ENCODE peak calls at places on chromosomes 5 and 9, in eight cellular contexts. One of them, this sample, is unnamed.
A peak's percentile ranks its signal among the peaks of the same experiment; 100 is the strongest.

GRCh38 chr5:143060018-143060417 is 289.8 kb downstream of the ARHGAP26 start:
- DNase-seq in effector CD8-positive, alpha-beta T cell: no peak
- DNase-seq in Kasumi-1: no peak
- DNase-seq in GM18507: no peak
- DNase-seq in mucosa of gallbladder: no peak
- DNase-seq in heart left ventricle: no peak
- DNase-seq in cardiac muscle cell: no peak
- DNase-seq in CMK: no peak
- DNase-seq in this sample: no peak

GRCh38 chr5:14790220-14790619 is 81.4 kb downstream of the ANKH start:
- DNase-seq in effector CD8-positive, alpha-beta T cell: no peak
- DNase-seq in Kasumi-1: peak; percentile 29
- DNase-seq in GM18507: no peak
- DNase-seq in mucosa of gallbladder: no peak
- DNase-seq in heart left ventricle: no peak
- DNase-seq in cardiac muscle cell: peak; percentile 45
- DNase-seq in CMK: no peak
- DNase-seq in this sample: no peak

GRCh38 chr9:2613730-2614271 is 7.8 kb upstream of the VLDLR start:
- DNase-seq in effector CD8-positive, alpha-beta T cell: no peak
- DNase-seq in Kasumi-1: no peak
- DNase-seq in GM18507: no peak
- DNase-seq in mucosa of gallbladder: no peak
- DNase-seq in heart left ventricle: peak; percentile 63
- DNase-seq in cardiac muscle cell: no peak
- DNase-seq in CMK: no peak
- DNase-seq in this sample: no peak

GRCh38 chr5:65821966-65822365 is 100.0 kb downstream of the NLN start:
- DNase-seq in effector CD8-positive, alpha-beta T cell: no peak
- DNase-seq in Kasumi-1: no peak
- DNase-seq in GM18507: no peak
- DNase-seq in mucosa of gallbladder: no peak
- DNase-seq in heart left ventricle: no peak
- DNase-seq in cardiac muscle cell: no peak
- DNase-seq in CMK: no peak
- DNase-seq in this sample: no peak

GRCh38 chr5:172533058-172533398 is 78.7 kb upstream of the SH3PXD2B start:
- DNase-seq in effector CD8-positive, alpha-beta T cell: no peak
- DNase-seq in Kasumi-1: no peak
- DNase-seq in GM18507: no peak
- DNase-seq in mucosa of gallbladder: no peak
- DNase-seq in heart left ventricle: no peak
- DNase-seq in cardiac muscle cell: no peak
- DNase-seq in CMK: no peak
- DNase-seq in this sample: no peak

GRCh38 chr5:168766038-168766700 is 187.0 kb upstream of the PANK3 start:
- DNase-seq in effector CD8-positive, alpha-beta T cell: no peak
- DNase-seq in Kasumi-1: no peak
- DNase-seq in GM18507: no peak
- DNase-seq in mucosa of gallbladder: no peak
- DNase-seq in heart left ventricle: no peak
- DNase-seq in cardiac muscle cell: no peak
- DNase-seq in CMK: no peak
- DNase-seq in this sample: no peak

GRCh38 chr9:127754761-127755557 is 19.9 kb upstream of the TOR2A start:
- DNase-seq in effector CD8-positive, alpha-beta T cell: no peak
- DNase-seq in Kasumi-1: no peak
- DNase-seq in GM18507: no peak
- DNase-seq in mucosa of gallbladder: no peak
- DNase-seq in heart left ventricle: no peak
- DNase-seq in cardiac muscle cell: no peak
- DNase-seq in CMK: no peak
- DNase-seq in this sample: no peak

GRCh38 chr9:109453210-109453842 is 44.8 kb downstream of the PTPN3 start:
- DNase-seq in effector CD8-positive, alpha-beta T cell: no peak
- DNase-seq in Kasumi-1: no peak
- DNase-seq in GM18507: no peak
- DNase-seq in mucosa of gallbladder: peak; percentile 14
- DNase-seq in heart left ventricle: no peak
- DNase-seq in cardiac muscle cell: peak; percentile 87
- DNase-seq in CMK: no peak
- DNase-seq in this sample: no peak

GRCh38 chr5:175861337-175862130 is 9.8 kb upstream of the CPLX2 start:
- DNase-seq in effector CD8-positive, alpha-beta T cell: no peak
- DNase-seq in Kasumi-1: no peak
- DNase-seq in GM18507: no peak
- DNase-seq in mucosa of gallbladder: peak; percentile 44
- DNase-seq in heart left ventricle: no peak
- DNase-seq in cardiac muscle cell: no peak
- DNase-seq in CMK: no peak
- DNase-seq in this sample: no peak

GRCh38 chr9:111613436-111614040 is 14.1 kb upstream of the PTGR1 start:
- DNase-seq in effector CD8-positive, alpha-beta T cell: no peak
- DNase-seq in Kasumi-1: no peak
- DNase-seq in GM18507: no peak
- DNase-seq in mucosa of gallbladder: peak; percentile 51
- DNase-seq in heart left ventricle: no peak
- DNase-seq in cardiac muscle cell: no peak
- DNase-seq in CMK: no peak
- DNase-seq in this sample: no peak

GRCh38 chr9:72954431-72955420 is 1.9 kb upstream of the ALDH1A1 start:
- DNase-seq in effector CD8-positive, alpha-beta T cell: no peak
- DNase-seq in Kasumi-1: no peak
- DNase-seq in GM18507: no peak
- DNase-seq in mucosa of gallbladder: no peak
- DNase-seq in heart left ventricle: peak; percentile 30
- DNase-seq in cardiac muscle cell: peak; percentile 57
- DNase-seq in CMK: no peak
- DNase-seq in this sample: no peak

GRCh38 chr9:89149726-89150125 is 28.9 kb downstream of the SHC3 start:
- DNase-seq in effector CD8-positive, alpha-beta T cell: no peak
- DNase-seq in Kasumi-1: no peak
- DNase-seq in GM18507: no peak
- DNase-seq in mucosa of gallbladder: no peak
- DNase-seq in heart left ventricle: no peak
- DNase-seq in cardiac muscle cell: peak; percentile 57
- DNase-seq in CMK: no peak
- DNase-seq in this sample: no peak

GRCh38 chr9:115413304-115413703 is 295.3 kb upstream of the TNC start:
- DNase-seq in effector CD8-positive, alpha-beta T cell: no peak
- DNase-seq in Kasumi-1: no peak
- DNase-seq in GM18507: no peak
- DNase-seq in mucosa of gallbladder: no peak
- DNase-seq in heart left ventricle: no peak
- DNase-seq in cardiac muscle cell: no peak
- DNase-seq in CMK: no peak
- DNase-seq in this sample: no peak

GRCh38 chr5:52825826-52826225 is 38.1 kb downstream of the ITGA1 start:
- DNase-seq in effector CD8-positive, alpha-beta T cell: no peak
- DNase-seq in Kasumi-1: no peak
- DNase-seq in GM18507: peak; percentile 0
- DNase-seq in mucosa of gallbladder: no peak
- DNase-seq in heart left ventricle: no peak
- DNase-seq in cardiac muscle cell: no peak
- DNase-seq in CMK: peak; percentile 94
- DNase-seq in this sample: no peak

GRCh38 chr5:93162201-93162654 is 418.8 kb downstream of the NR2F1-AS1 start:
- DNase-seq in effector CD8-positive, alpha-beta T cell: no peak
- DNase-seq in Kasumi-1: no peak
- DNase-seq in GM18507: no peak
- DNase-seq in mucosa of gallbladder: no peak
- DNase-seq in heart left ventricle: no peak
- DNase-seq in cardiac muscle cell: peak; percentile 37
- DNase-seq in CMK: no peak
- DNase-seq in this sample: no peak

GRCh38 chr9:100098241-100098886 is 436 bp downstream of the ERP44 start:
- DNase-seq in effector CD8-positive, alpha-beta T cell: peak; percentile 28
- DNase-seq in Kasumi-1: peak; percentile 67
- DNase-seq in GM18507: no peak
- DNase-seq in mucosa of gallbladder: peak; percentile 61
- DNase-seq in heart left ventricle: peak; percentile 48
- DNase-seq in cardiac muscle cell: peak; percentile 38
- DNase-seq in CMK: no peak
- DNase-seq in this sample: peak; percentile 45

GRCh38 chr5:168424506-168425298 is 61.6 kb upstream of the RARS1 start:
- DNase-seq in effector CD8-positive, alpha-beta T cell: no peak
- DNase-seq in Kasumi-1: no peak
- DNase-seq in GM18507: no peak
- DNase-seq in mucosa of gallbladder: no peak
- DNase-seq in heart left ventricle: no peak
- DNase-seq in cardiac muscle cell: peak; percentile 74
- DNase-seq in CMK: no peak
- DNase-seq in this sample: no peak

GRCh38 chr9:125160750-125161149 is 17.4 kb upstream of the SCAI start:
- DNase-seq in effector CD8-positive, alpha-beta T cell: no peak
- DNase-seq in Kasumi-1: no peak
- DNase-seq in GM18507: no peak
- DNase-seq in mucosa of gallbladder: no peak
- DNase-seq in heart left ventricle: no peak
- DNase-seq in cardiac muscle cell: no peak
- DNase-seq in CMK: no peak
- DNase-seq in this sample: no peak

GRCh38 chr9:131502781-131503625 is at the start of gene POMT1:
- DNase-seq in effector CD8-positive, alpha-beta T cell: peak; percentile 84
- DNase-seq in Kasumi-1: peak; percentile 77
- DNase-seq in GM18507: peak; percentile 99
- DNase-seq in mucosa of gallbladder: peak; percentile 87
- DNase-seq in heart left ventricle: peak; percentile 93
- DNase-seq in cardiac muscle cell: peak; percentile 84
- DNase-seq in CMK: peak; percentile 39
- DNase-seq in this sample: peak; percentile 92

GRCh38 chr9:89941875-89942274 is 337.1 kb downstream of the GADD45G start:
- DNase-seq in effector CD8-positive, alpha-beta T cell: no peak
- DNase-seq in Kasumi-1: no peak
- DNase-seq in GM18507: no peak
- DNase-seq in mucosa of gallbladder: no peak
- DNase-seq in heart left ventricle: no peak
- DNase-seq in cardiac muscle cell: peak; percentile 11
- DNase-seq in CMK: no peak
- DNase-seq in this sample: no peak

GRCh38 chr5:149747141-149747832 is 17.2 kb downstream of the PPARGC1B start:
- DNase-seq in effector CD8-positive, alpha-beta T cell: no peak
- DNase-seq in Kasumi-1: no peak
- DNase-seq in GM18507: no peak
- DNase-seq in mucosa of gallbladder: peak; percentile 90
- DNase-seq in heart left ventricle: peak; percentile 55
- DNase-seq in cardiac muscle cell: no peak
- DNase-seq in CMK: no peak
- DNase-seq in this sample: no peak

GRCh38 chr5:58751222-58751621 is 168.3 kb downstream of the RAB3C start:
- DNase-seq in effector CD8-positive, alpha-beta T cell: no peak
- DNase-seq in Kasumi-1: no peak
- DNase-seq in GM18507: no peak
- DNase-seq in mucosa of gallbladder: no peak
- DNase-seq in heart left ventricle: no peak
- DNase-seq in cardiac muscle cell: peak; percentile 62
- DNase-seq in CMK: peak; percentile 12
- DNase-seq in this sample: peak; percentile 47

GRCh38 chr9:129007035-129007765 is 20.9 kb downstream of the SH3GLB2 start:
- DNase-seq in effector CD8-positive, alpha-beta T cell: no peak
- DNase-seq in Kasumi-1: no peak
- DNase-seq in GM18507: no peak
- DNase-seq in mucosa of gallbladder: no peak
- DNase-seq in heart left ventricle: peak; percentile 76
- DNase-seq in cardiac muscle cell: no peak
- DNase-seq in CMK: no peak
- DNase-seq in this sample: no peak

GRCh38 chr5:88235828-88236227 is 32.8 kb downstream of the TMEM161B start:
- DNase-seq in effector CD8-positive, alpha-beta T cell: no peak
- DNase-seq in Kasumi-1: no peak
- DNase-seq in GM18507: no peak
- DNase-seq in mucosa of gallbladder: no peak
- DNase-seq in heart left ventricle: no peak
- DNase-seq in cardiac muscle cell: no peak
- DNase-seq in CMK: no peak
- DNase-seq in this sample: no peak

GRCh38 chr9:113446323-113446740 is 17.2 kb upstream of the RGS3 start:
- DNase-seq in effector CD8-positive, alpha-beta T cell: no peak
- DNase-seq in Kasumi-1: peak; percentile 45
- DNase-seq in GM18507: peak; percentile 40
- DNase-seq in mucosa of gallbladder: no peak
- DNase-seq in heart left ventricle: no peak
- DNase-seq in cardiac muscle cell: peak; percentile 73
- DNase-seq in CMK: no peak
- DNase-seq in this sample: no peak

GRCh38 chr5:125137535-125137934 is 391.1 kb upstream of the ZNF608 start:
- DNase-seq in effector CD8-positive, alpha-beta T cell: no peak
- DNase-seq in Kasumi-1: no peak
- DNase-seq in GM18507: no peak
- DNase-seq in mucosa of gallbladder: no peak
- DNase-seq in heart left ventricle: no peak
- DNase-seq in cardiac muscle cell: no peak
- DNase-seq in CMK: no peak
- DNase-seq in this sample: no peak

GRCh38 chr5:94505327-94506080 is 112.9 kb downstream of the KIAA0825 start:
- DNase-seq in effector CD8-positive, alpha-beta T cell: no peak
- DNase-seq in Kasumi-1: no peak
- DNase-seq in GM18507: no peak
- DNase-seq in mucosa of gallbladder: no peak
- DNase-seq in heart left ventricle: no peak
- DNase-seq in cardiac muscle cell: no peak
- DNase-seq in CMK: no peak
- DNase-seq in this sample: no peak

GRCh38 chr9:129317179-129318011 is 139.3 kb upstream of the IER5L start:
- DNase-seq in effector CD8-positive, alpha-beta T cell: no peak
- DNase-seq in Kasumi-1: peak; percentile 3
- DNase-seq in GM18507: no peak
- DNase-seq in mucosa of gallbladder: no peak
- DNase-seq in heart left ventricle: no peak
- DNase-seq in cardiac muscle cell: peak; percentile 67
- DNase-seq in CMK: no peak
- DNase-seq in this sample: peak; percentile 34

GRCh38 chr5:10635257-10635860 is 71.5 kb downstream of the ANKRD33B start:
- DNase-seq in effector CD8-positive, alpha-beta T cell: no peak
- DNase-seq in Kasumi-1: peak; percentile 96
- DNase-seq in GM18507: peak; percentile 73
- DNase-seq in mucosa of gallbladder: no peak
- DNase-seq in heart left ventricle: no peak
- DNase-seq in cardiac muscle cell: peak; percentile 22
- DNase-seq in CMK: no peak
- DNase-seq in this sample: peak; percentile 93

GRCh38 chr5:14330729-14331128 is 187.6 kb downstream of the TRIO start:
- DNase-seq in effector CD8-positive, alpha-beta T cell: no peak
- DNase-seq in Kasumi-1: no peak
- DNase-seq in GM18507: no peak
- DNase-seq in mucosa of gallbladder: no peak
- DNase-seq in heart left ventricle: no peak
- DNase-seq in cardiac muscle cell: no peak
- DNase-seq in CMK: no peak
- DNase-seq in this sample: no peak

GRCh38 chr9:91771027-91771426 is 179.0 kb downstream of the ROR2 start:
- DNase-seq in effector CD8-positive, alpha-beta T cell: no peak
- DNase-seq in Kasumi-1: no peak
- DNase-seq in GM18507: no peak
- DNase-seq in mucosa of gallbladder: peak; percentile 50
- DNase-seq in heart left ventricle: peak; percentile 64
- DNase-seq in cardiac muscle cell: peak; percentile 97
- DNase-seq in CMK: no peak
- DNase-seq in this sample: no peak

GRCh38 chr9:110021891-110022290 is 186.1 kb downstream of the C9orf152 start:
- DNase-seq in effector CD8-positive, alpha-beta T cell: no peak
- DNase-seq in Kasumi-1: peak; percentile 98
- DNase-seq in GM18507: peak; percentile 15
- DNase-seq in mucosa of gallbladder: no peak
- DNase-seq in heart left ventricle: no peak
- DNase-seq in cardiac muscle cell: no peak
- DNase-seq in CMK: no peak
- DNase-seq in this sample: no peak

This sample was measured in activated CD4-positive, alpha-beta memory T cell treated with anti-CD3 and anti-CD28 coated beads for 36 hours.